ENCODE peak calls at places on chromosome 20, in eight cellular contexts. E, J, X, B, Z, D, Y and C are unnamed samples.

GRCh38 chr20:15653396-15654207 is 919.6 kb downstream of the KIF16B start:
- DNase-seq in E (no peak), J (no peak), X (no peak), B (no peak), Z (peak), D (no peak), Y (no peak), C (no peak)

GRCh38 chr20:3247638-3248037 is 8.6 kb upstream of the SLC4A11 start:
- DNase-seq in E (no peak), J (no peak), X (no peak), B (no peak), Z (no peak), D (no peak), Y (no peak), C (no peak)

GRCh38 chr20:39069976-39070375 is 107.8 kb downstream of the DHX35 start:
- DNase-seq in E (no peak), J (no peak), X (no peak), B (no peak), Z (no peak), D (no peak), Y (no peak), C (no peak)

GRCh38 chr20:58072695-58073671 is 155.5 kb downstream of the ANKRD60 start:
- DNase-seq in E (no peak), J (no peak), X (no peak), B (no peak), Z (no peak), D (no peak), Y (no peak), C (no peak)

GRCh38 chr20:47278907-47279348 is 77.6 kb downstream of the ZMYND8 start:
- DNase-seq in E (no peak), J (no peak), X (no peak), B (no peak), Z (no peak), D (no peak), Y (peak), C (peak)

GRCh38 chr20:23509580-23509913 is 18.6 kb downstream of the CST8 start:
- DNase-seq in E (no peak), J (no peak), X (no peak), B (no peak), Z (no peak), D (no peak), Y (no peak), C (no peak)

GRCh38 chr20:52490715-52491430 is 299.3 kb upstream of the ZFP64 start:
- DNase-seq in E (no peak), J (no peak), X (no peak), B (peak), Z (peak), D (no peak), Y (no peak), C (peak)

GRCh38 chr20:57251344-57251743 is 15.1 kb downstream of the BMP7 start:
- DNase-seq in E (no peak), J (no peak), X (no peak), B (no peak), Z (no peak), D (no peak), Y (peak), C (peak)

GRCh38 chr20:56801991-56802740 is 173.1 kb downstream of the TFAP2C start:
- DNase-seq in E (no peak), J (no peak), X (no peak), B (no peak), Z (no peak), D (no peak), Y (no peak), C (peak)

GRCh38 chr20:33672426-33673114 is 1.7 kb downstream of the NECAB3 start:
- DNase-seq in E (no peak), J (no peak), X (no peak), B (no peak), Z (no peak), D (no peak), Y (peak), C (no peak)

GRCh38 chr20:31712564-31713311 is 9.9 kb downstream of the BCL2L1 start:
- DNase-seq in E (peak), J (peak), X (peak), B (no peak), Z (no peak), D (peak), Y (peak), C (peak)

GRCh38 chr20:24402234-24402633 is 67.2 kb upstream of the SYNDIG1 start:
- DNase-seq in E (no peak), J (no peak), X (no peak), B (no peak), Z (no peak), D (no peak), Y (no peak), C (no peak)

GRCh38 chr20:58017970-58018530 is 210.4 kb downstream of the ANKRD60 start:
- DNase-seq in E (no peak), J (no peak), X (peak), B (no peak), Z (no peak), D (no peak), Y (no peak), C (no peak)

GRCh38 chr20:1402149-1402548 is 9.3 kb upstream of the FKBP1A start:
- DNase-seq in E (no peak), J (no peak), X (no peak), B (no peak), Z (no peak), D (no peak), Y (no peak), C (no peak)

GRCh38 chr20:37796121-37796520 is 102.3 kb downstream of the CTNNBL1 start:
- DNase-seq in E (no peak), J (peak), X (no peak), B (no peak), Z (no peak), D (no peak), Y (no peak), C (peak)

GRCh38 chr20:15164726-15165125 is 827.3 kb upstream of the FLRT3 start:
- DNase-seq in E (no peak), J (no peak), X (no peak), B (no peak), Z (no peak), D (no peak), Y (no peak), C (no peak)

GRCh38 chr20:33443512-33444239 is at the start of gene SNTA1:
- DNase-seq in E (peak), J (peak), X (peak), B (no peak), Z (no peak), D (peak), Y (peak), C (peak)

GRCh38 chr20:17593902-17594301 is 24.0 kb downstream of the DSTN start:
- DNase-seq in E (no peak), J (no peak), X (no peak), B (no peak), Z (no peak), D (no peak), Y (no peak), C (no peak)

GRCh38 chr20:38032585-38033329 is 499 bp downstream of the TTI1 start:
- DNase-seq in E (no peak), J (no peak), X (no peak), B (no peak), Z (no peak), D (peak), Y (peak), C (no peak)

GRCh38 chr20:58693226-58694006 is 816 bp downstream of the NPEPL1 start:
- DNase-seq in E (no peak), J (peak), X (peak), B (no peak), Z (no peak), D (no peak), Y (peak), C (no peak)

GRCh38 chr20:626579-626978 is 16.5 kb upstream of the TCF15 start:
- DNase-seq in E (no peak), J (no peak), X (no peak), B (no peak), Z (no peak), D (peak), Y (no peak), C (no peak)

GRCh38 chr20:602357-602970 is 7.6 kb downstream of the TCF15 start:
- DNase-seq in E (no peak), J (no peak), X (no peak), B (no peak), Z (no peak), D (peak), Y (peak), C (no peak)

GRCh38 chr20:38726849-38727601 is 2.7 kb downstream of the SLC32A1 start:
- DNase-seq in E (no peak), J (peak), X (no peak), B (no peak), Z (no peak), D (no peak), Y (peak), C (peak)

GRCh38 chr20:5448449-5449118 is 131.8 kb upstream of the PROKR2 start:
- DNase-seq in E (no peak), J (peak), X (no peak), B (no peak), Z (no peak), D (no peak), Y (peak), C (peak)

GRCh38 chr20:51417745-51418529 is 124.6 kb downstream of the NFATC2 start:
- DNase-seq in E (no peak), J (no peak), X (no peak), B (no peak), Z (no peak), D (no peak), Y (no peak), C (no peak)

GRCh38 chr20:4018015-4018748 is 2.8 kb upstream of the RNF24 start:
- DNase-seq in E (no peak), J (no peak), X (no peak), B (no peak), Z (no peak), D (no peak), Y (no peak), C (peak)

GRCh38 chr20:57902478-57902877 is 192.7 kb upstream of the PMEPA1 start:
- DNase-seq in E (no peak), J (no peak), X (no peak), B (no peak), Z (peak), D (no peak), Y (no peak), C (peak)

GRCh38 chr20:51486197-51487005 is 56.1 kb downstream of the NFATC2 start:
- DNase-seq in E (no peak), J (no peak), X (no peak), B (no peak), Z (no peak), D (no peak), Y (no peak), C (no peak)

GRCh38 chr20:29742699-29743100 is 1514.8 kb upstream of the DEFB115 start:
- DNase-seq in E (no peak), J (no peak), X (no peak), B (no peak), Z (no peak), D (no peak), Y (no peak), C (no peak)

GRCh38 chr20:39021748-39022147 is 59.6 kb downstream of the DHX35 start:
- DNase-seq in E (no peak), J (no peak), X (no peak), B (no peak), Z (no peak), D (no peak), Y (no peak), C (no peak)

GRCh38 chr20:51542033-51542893 is at the start of gene NFATC2:
- DNase-seq in E (no peak), J (peak), X (no peak), B (no peak), Z (no peak), D (peak), Y (peak), C (no peak)

GRCh38 chr20:58713801-58714339 is 21.3 kb downstream of the NPEPL1 start:
- DNase-seq in E (peak), J (no peak), X (no peak), B (no peak), Z (no peak), D (no peak), Y (no peak), C (no peak)

GRCh38 chr20:38120625-38120988 is 44.5 kb downstream of the TGM2 start:
- DNase-seq in E (no peak), J (no peak), X (peak), B (no peak), Z (no peak), D (no peak), Y (no peak), C (no peak)

GRCh38 chr20:19017104-19017690 is 195.2 kb upstream of the SLC24A3 start:
- DNase-seq in E (no peak), J (no peak), X (no peak), B (no peak), Z (no peak), D (no peak), Y (no peak), C (no peak)

GRCh38 chr20:15555913-15556312 is 1017.3 kb downstream of the KIF16B start:
- DNase-seq in E (no peak), J (no peak), X (no peak), B (peak), Z (no peak), D (no peak), Y (no peak), C (no peak)

GRCh38 chr20:16528078-16528477 is 45.2 kb downstream of the KIF16B start:
- DNase-seq in E (no peak), J (no peak), X (no peak), B (peak), Z (peak), D (no peak), Y (peak), C (peak)

GRCh38 chr20:49435639-49436038 is 46.8 kb downstream of the KCNB1 start:
- DNase-seq in E (no peak), J (no peak), X (no peak), B (no peak), Z (no peak), D (no peak), Y (no peak), C (no peak)
- TF ChIP-seq CTCF in E (no peak), J (no peak), X (no peak), B (no peak), Z (no peak), D (no peak), Y (no peak), C (no peak)

DNA sequence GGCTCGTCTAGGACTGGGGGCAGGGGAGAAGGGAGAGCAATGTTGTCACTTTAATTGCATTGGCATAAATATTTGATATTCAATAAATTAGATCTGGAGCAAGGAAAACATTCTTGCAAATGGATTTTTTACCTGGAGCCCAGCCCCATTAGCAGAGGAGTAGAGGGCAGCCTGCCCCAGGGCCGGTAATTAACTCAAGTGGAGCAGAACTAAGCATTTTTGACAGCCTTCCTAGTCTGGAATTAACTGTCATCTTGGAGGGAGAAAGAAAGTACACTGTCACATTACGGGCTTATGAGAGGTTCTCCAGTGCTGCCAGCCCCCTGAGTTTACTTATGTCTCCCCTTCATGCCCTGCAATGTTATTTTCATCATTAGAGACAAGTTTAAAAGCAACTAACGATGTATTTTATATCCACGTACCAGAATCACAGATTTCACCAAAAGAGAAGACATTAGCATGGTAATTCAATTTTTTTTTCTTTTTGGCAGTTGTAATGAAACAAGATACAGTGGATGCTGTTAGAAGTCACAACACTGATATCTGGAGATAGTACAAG is 71.9 kb upstream of the GTSF1L start:
- DNase-seq in E (no peak), J (no peak), X (no peak), B (no peak), Z (no peak), D (no peak), Y (no peak), C (no peak)
- H3K4me3 ChIP-seq in E (no peak), J (no peak), X (no peak), B (no peak), Z (no peak), D (no peak), Y (no peak), C (no peak)

GRCh38 chr20:13034936-13035335 is 26.2 kb downstream of the SPTLC3 start:
- DNase-seq in E (no peak), J (no peak), X (no peak), B (no peak), Z (no peak), D (no peak), Y (no peak), C (no peak)

GRCh38 chr20:13034115-13034514 is 25.3 kb downstream of the SPTLC3 start:
- DNase-seq in E (no peak), J (no peak), X (no peak), B (no peak), Z (no peak), D (no peak), Y (no peak), C (no peak)

GRCh38 chr20:13029687-13030510 is 21.1 kb downstream of the SPTLC3 start:
- DNase-seq in E (no peak), J (no peak), X (no peak), B (peak), Z (peak), D (no peak), Y (peak), C (peak)

GRCh38 chr20:13028673-13029072 is 19.9 kb downstream of the SPTLC3 start:
- DNase-seq in E (no peak), J (no peak), X (no peak), B (no peak), Z (no peak), D (no peak), Y (no peak), C (no peak)

GRCh38 chr20:13031751-13032150 is 23.0 kb downstream of the SPTLC3 start:
- DNase-seq in E (no peak), J (no peak), X (no peak), B (no peak), Z (no peak), D (no peak), Y (no peak), C (no peak)
- TF ChIP-seq CTCF in E (no peak), J (no peak), X (no peak), B (no peak), Z (no peak), D (no peak), Y (no peak), C (no peak)

DNA sequence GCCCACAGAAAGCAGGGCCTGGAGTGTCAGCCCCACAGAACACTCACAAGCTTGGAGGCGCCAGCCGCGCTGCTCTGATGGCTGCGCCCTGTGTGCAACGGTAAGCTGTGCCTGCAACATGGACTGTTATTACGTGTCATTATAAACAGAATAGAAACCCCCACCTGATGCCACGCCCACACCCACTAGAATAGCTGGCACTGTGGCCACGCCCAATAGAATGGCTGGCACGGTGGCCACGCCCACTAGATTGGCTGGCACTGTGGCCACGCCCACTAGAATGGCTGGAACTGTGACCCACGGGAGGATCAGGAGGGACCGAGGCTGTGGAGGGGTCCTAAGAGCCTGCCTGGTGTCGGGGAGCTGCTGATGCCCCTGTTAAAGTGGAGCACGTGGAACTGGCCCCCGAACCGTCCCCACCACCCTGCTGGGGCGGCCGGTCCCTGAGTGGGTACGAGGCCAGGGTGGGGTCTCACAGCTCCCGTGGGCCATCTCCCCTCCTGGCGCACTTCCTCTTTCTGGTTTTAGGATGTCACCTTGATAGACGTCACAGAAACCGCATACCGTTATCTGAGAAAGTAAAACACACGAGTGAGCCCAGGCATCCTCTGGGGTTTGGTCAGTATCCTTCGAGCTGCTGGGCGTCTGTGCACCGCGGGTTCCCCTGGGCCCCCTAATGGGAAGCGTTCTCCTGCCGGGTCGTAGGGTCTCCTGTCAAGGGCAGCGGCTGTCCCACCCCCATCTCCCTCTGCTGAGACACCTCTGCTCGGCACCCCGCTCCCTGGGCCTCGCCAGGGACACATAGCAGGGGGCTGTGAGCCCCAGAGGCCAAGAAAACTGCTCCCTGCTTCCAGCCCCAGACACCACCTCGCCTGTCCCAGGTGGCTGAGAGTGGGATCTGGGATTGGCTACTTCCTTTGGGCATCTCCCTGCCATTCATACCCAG is 25.4 kb downstream of the SLC17A9 start:
- DNase-seq in E (no peak), J (no peak), X (no peak), B (no peak), Z (no peak), D (no peak), Y (peak), C (no peak)
- H3K4me3 ChIP-seq in E (no peak), J (no peak), X (no peak), B (no peak), Z (no peak), D (no peak), Y (no peak), C (no peak)

DNA sequence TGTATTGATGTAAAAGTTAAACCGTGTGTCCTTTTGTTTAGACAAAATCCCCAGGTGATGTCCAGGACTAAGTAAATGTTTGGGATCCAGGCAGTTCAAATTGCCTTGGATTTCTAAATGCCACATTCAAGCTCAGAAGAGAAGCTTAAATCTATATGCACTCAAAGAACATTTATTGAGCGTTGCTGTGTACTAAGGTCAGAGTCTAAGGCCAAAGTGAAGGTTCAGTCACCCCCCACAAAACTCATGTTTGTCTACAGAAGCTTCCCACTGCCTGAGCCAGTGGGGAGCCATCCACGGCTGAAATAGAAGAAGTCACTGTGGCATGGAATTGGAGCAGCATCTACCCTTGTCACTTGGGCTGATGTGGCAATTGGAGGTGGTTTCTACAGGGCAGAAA is 70.7 kb upstream of the INSM1 start:
- DNase-seq in E (no peak), J (no peak), X (no peak), B (no peak), Z (no peak), D (no peak), Y (no peak), C (no peak)
- TF ChIP-seq CTCF in E (no peak), J (no peak), X (no peak), B (no peak), Z (no peak), D (no peak), Y (no peak), C (no peak)

GRCh38 chr20:10781526-10781925 is 107.7 kb upstream of the JAG1 start:
- DNase-seq in E (no peak), J (no peak), X (no peak), B (no peak), Z (no peak), D (no peak), Y (no peak), C (no peak)

GRCh38 chr20:10779911-10780310 is 106.1 kb upstream of the JAG1 start:
- DNase-seq in E (no peak), J (no peak), X (no peak), B (no peak), Z (no peak), D (no peak), Y (no peak), C (no peak)

GRCh38 chr20:10783660-10784336 is 110.0 kb upstream of the JAG1 start:
- DNase-seq in E (no peak), J (no peak), X (no peak), B (no peak), Z (no peak), D (no peak), Y (no peak), C (peak)

GRCh38 chr20:10777713-10778112 is 103.9 kb upstream of the JAG1 start:
- DNase-seq in E (no peak), J (peak), X (no peak), B (no peak), Z (no peak), D (no peak), Y (no peak), C (no peak)

GRCh38 chr20:10780901-10781300 is 107.1 kb upstream of the JAG1 start:
- DNase-seq in E (no peak), J (peak), X (no peak), B (no peak), Z (no peak), D (no peak), Y (no peak), C (no peak)
- H3K4me3 ChIP-seq in E (no peak), J (no peak), X (no peak), B (no peak), Z (no peak), D (no peak), Y (no peak), C (no peak)